ENCODE peak calls at places on chromosomes 4 and X, in nine cellular contexts. Q is kidney epithelial cell, M is RWPE1, B is left ventricle myocardium inferior, F is endodermal cell, S is A549, Y is tibial nerve, U is omental fat pad, Z is Caco-2. R is an unnamed sample.

GRCh38 chr4:36394352-36394903 is 113.0 kb downstream of the DTHD1 start:
- DNase-seq in B (no peak), Q (no peak), M (no peak), S (peak), F (no peak), Y (no peak), U (no peak), Z (no peak), R (no peak)

GRCh38 chr4:89109841-89110540 is 1.3 kb upstream of the TIGD2 start:
- DNase-seq in F (no peak), S (no peak), M (no peak), U (no peak), Y (no peak), Z (no peak), B (no peak), Q (no peak), R (no peak)

GRCh38 chr4:165301833-165302232 is 25.6 kb upstream of the MSMO1 start:
- DNase-seq in Q (no peak), Y (no peak), U (no peak), Z (no peak), F (no peak), S (no peak), M (no peak), B (no peak), R (no peak)

GRCh38 chr4:47804598-47804997 is 33.3 kb downstream of the CORIN start:
- DNase-seq in F (no peak), U (no peak), Q (no peak), S (no peak), B (no peak), Y (no peak), Z (no peak), M (no peak), R (no peak)

GRCh38 chrX:9785944-9786741 is at the start of gene SHROOM2:
- DNase-seq in Z (peak), F (peak), U (no peak), Y (no peak), B (no peak), S (no peak), Q (no peak), M (no peak), R (no peak)

GRCh38 chr4:185577592-185577940 is 42.3 kb upstream of the PDLIM3 start:
- DNase-seq in M (no peak), Y (no peak), Z (no peak), U (no peak), Q (no peak), S (no peak), B (no peak), F (no peak), R (no peak)

GRCh38 chrX:154019061-154019621 is 561 bp downstream of the IRAK1 start:
- DNase-seq in Z (no peak), F (no peak), S (no peak), U (no peak), Q (no peak), B (no peak), M (no peak), Y (no peak), R (no peak)

GRCh38 chr4:145320269-145320668 is 139.9 kb upstream of the OTUD4 start:
- DNase-seq in M (no peak), U (no peak), Y (no peak), Z (no peak), Q (no peak), S (no peak), F (no peak), B (no peak), R (no peak)

GRCh38 chr4:185122681-185123345 is 20.3 kb upstream of the SLC25A4 start:
- DNase-seq in F (no peak), S (no peak), M (no peak), U (no peak), B (no peak), Y (no peak), Q (no peak), Z (no peak), R (no peak)

GRCh38 chr4:41331224-41331623 is 74.5 kb downstream of the UCHL1 start:
- DNase-seq in S (peak), U (no peak), F (no peak), Z (no peak), Q (no peak), Y (no peak), B (no peak), M (no peak), R (no peak)

GRCh38 chrX:142576615-142577014 is 371.5 kb upstream of the MAGEC2 start:
- DNase-seq in Q (no peak), Z (no peak), M (no peak), U (no peak), Y (no peak), S (no peak), F (no peak), B (no peak), R (no peak)

GRCh38 chrX:76439188-76439587 is 11.7 kb downstream of the MAGEE1 start:
- DNase-seq in B (no peak), U (no peak), Z (no peak), Y (no peak), S (no peak), M (no peak), Q (no peak), F (no peak), R (no peak)

GRCh38 chr4:70948665-70949284 is 44.7 kb upstream of the DCK start:
- DNase-seq in S (no peak), Z (no peak), F (no peak), M (no peak), Y (no peak), U (no peak), Q (no peak), B (no peak), R (no peak)
- TF ChIP-seq CTCF in S (no peak), Z (peak), F (peak), M (no peak), Y (no peak), U (no peak), Q (no peak), B (no peak), R (peak)

DNA sequence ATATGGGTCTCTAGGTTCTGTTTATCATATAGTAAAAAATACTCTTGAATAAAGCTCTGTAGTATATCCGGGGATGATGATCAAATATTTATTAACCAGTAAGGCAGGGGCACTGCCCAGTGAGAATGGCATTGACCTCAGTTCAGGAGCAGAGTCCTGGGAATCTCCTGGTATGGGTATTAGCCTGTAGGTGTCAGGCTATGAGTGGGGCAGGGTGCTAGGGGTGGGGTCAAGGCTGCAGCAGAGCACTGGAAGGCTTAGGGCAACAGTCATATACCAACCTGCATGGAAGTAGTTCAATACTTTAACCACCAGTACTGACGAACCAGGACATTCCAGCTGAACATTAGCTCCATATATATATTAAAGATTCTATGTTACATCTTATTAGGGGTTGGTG is 220.4 kb upstream of the ANXA3 start:
- DNase-seq in S (no peak), U (no peak), Y (no peak), Q (no peak), M (no peak), B (no peak), F (no peak), Z (no peak), R (no peak)
- TF ChIP-seq CTCF in S (no peak), U (no peak), Y (no peak), Q (no peak), M (no peak), B (no peak), F (no peak), Z (no peak), R (no peak)

DNA sequence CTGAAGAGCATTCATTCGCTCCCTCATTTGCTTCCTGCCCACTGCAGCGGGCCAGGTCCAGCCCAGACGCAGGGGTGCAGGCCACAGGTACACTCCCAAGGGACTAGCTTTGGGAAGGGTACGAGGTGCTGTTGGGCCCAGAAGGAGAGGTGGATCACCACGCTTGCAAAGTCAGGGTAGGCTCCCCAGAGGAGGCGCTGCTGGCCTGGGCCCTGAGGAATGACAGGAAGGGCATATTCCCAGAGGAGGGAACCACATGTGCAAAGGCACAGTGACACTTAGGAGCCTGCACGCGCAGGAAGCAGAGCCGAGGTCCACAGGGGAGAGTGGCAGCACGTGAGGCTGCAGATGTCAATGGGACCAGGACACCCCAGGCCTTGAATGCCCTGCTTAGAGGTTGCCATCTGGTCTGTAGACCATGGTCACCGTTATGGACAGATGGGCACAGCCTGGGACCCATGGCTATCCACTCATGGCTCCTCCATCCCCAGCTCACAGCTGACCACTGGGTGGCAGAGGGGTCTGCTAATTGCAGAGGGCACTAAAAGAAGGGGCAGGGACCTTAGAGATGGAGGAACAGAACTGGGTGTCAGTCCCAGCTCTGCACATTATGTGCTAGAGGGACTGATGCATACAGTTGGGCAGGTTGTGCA is 7.9 kb downstream of the HTRA3 start:
- DNase-seq in B (peak), M (no peak), S (no peak), U (no peak), F (no peak), Z (no peak), Q (no peak), Y (no peak), R (no peak)
- TF ChIP-seq CTCF in B (no peak), M (no peak), S (no peak), U (no peak), F (no peak), Z (no peak), Q (no peak), Y (no peak), R (no peak)

DNA sequence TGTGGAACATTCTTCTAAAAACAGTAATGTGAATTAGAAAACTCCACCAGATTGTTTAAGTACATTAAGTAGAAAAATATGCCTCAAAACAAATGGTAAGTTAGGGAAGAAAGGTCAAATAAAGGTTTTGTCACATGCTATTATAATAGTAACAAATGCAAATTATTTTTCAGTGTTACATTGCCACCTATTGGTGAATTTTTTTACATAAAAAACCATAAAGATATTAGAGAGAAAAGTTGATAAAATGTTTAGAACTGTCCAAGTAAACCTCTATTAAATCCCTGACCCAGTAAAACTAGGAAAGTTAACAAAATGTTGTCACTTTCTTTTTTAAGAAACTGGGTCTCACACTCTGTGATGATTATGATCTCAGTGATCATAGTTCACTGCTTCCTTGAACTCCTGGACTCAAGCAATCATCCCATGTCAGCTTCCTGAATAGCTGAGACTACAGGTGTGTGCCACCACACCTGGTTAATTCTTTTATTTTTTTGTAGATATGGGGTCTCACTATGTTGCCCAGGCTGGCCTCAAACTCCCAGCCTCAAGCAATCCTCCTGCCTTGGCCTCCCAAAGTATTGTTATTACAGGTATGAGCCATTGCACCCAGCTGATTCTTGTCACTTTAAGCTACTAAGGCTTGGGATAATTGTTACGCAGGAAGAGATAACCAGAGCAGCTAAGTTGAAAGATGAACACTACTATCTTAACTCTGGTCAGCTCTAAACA is 157.6 kb downstream of the ATRX start:
- DNase-seq in Z (no peak), U (no peak), S (no peak), Y (no peak), M (no peak), Q (no peak), F (no peak), B (no peak), R (no peak)
- TF ChIP-seq CTCF in Z (no peak), U (no peak), S (peak), Y (no peak), M (no peak), Q (no peak), F (peak), B (peak), R (peak)

DNA sequence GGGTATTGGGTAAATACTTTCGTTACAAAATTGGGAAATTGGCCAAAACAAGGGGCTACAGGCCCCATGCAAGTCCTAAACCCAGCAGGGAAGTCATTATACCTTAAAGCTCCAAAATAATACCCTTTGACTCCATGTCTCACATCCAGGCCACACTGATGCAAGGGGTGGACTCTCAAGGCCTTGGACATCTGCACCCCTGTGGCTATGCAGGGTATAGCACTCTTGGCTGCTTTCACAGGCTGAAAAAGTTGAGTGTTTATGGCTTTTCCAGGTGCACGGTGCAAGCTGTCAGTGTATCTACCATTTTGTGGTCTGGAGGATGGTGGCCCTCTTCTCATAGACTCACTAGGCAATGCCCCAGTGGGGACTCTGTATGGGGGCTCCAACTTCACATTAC is 326.5 kb downstream of the TEX13C start:
- DNase-seq in F (peak), B (no peak), Z (no peak), Q (no peak), S (peak), M (no peak), Y (no peak), U (no peak), R (no peak)
- TF ChIP-seq CTCF in F (peak), B (no peak), Z (no peak), Q (peak), S (no peak), M (no peak), Y (no peak), U (no peak), R (no peak)